ENCODE peak calls at places on chromosome 3, in nine cellular contexts. One of them, this sample, is unnamed.

GRCh38 chr3:20128378-20128777 is 57.6 kb downstream of the SGO1 start:
- DNase-seq in bronchial epithelial cell: no peak
- DNase-seq in fibroblast of lung: no peak
- DNase-seq in pancreas: no peak
- DNase-seq in osteocyte: no peak
- DNase-seq in HFF-Myc: no peak
- DNase-seq in omental fat pad: no peak
- DNase-seq in CD8-positive, alpha-beta T cell: no peak
- DNase-seq in left ventricle myocardium inferior: no peak
- DNase-seq in this sample: no peak

GRCh38 chr3:129245141-129245540 is 4.3 kb upstream of the COPG1 start:
- DNase-seq in bronchial epithelial cell: peak; percentile 81
- DNase-seq in fibroblast of lung: no peak
- DNase-seq in pancreas: no peak
- DNase-seq in osteocyte: no peak
- DNase-seq in HFF-Myc: no peak
- DNase-seq in omental fat pad: no peak
- DNase-seq in CD8-positive, alpha-beta T cell: no peak
- DNase-seq in left ventricle myocardium inferior: no peak
- DNase-seq in this sample: no peak

GRCh38 chr3:56773588-56774330 is 28.0 kb downstream of the ARHGEF3 start:
- DNase-seq in bronchial epithelial cell: no peak
- DNase-seq in fibroblast of lung: no peak
- DNase-seq in pancreas: no peak
- DNase-seq in osteocyte: no peak
- DNase-seq in HFF-Myc: no peak
- DNase-seq in omental fat pad: no peak
- DNase-seq in CD8-positive, alpha-beta T cell: no peak
- DNase-seq in left ventricle myocardium inferior: no peak
- DNase-seq in this sample: no peak

GRCh38 chr3:16534914-16535301 is 21.4 kb upstream of the RFTN1 start:
- DNase-seq in bronchial epithelial cell: no peak
- DNase-seq in fibroblast of lung: no peak
- DNase-seq in pancreas: no peak
- DNase-seq in osteocyte: no peak
- DNase-seq in HFF-Myc: no peak
- DNase-seq in omental fat pad: no peak
- DNase-seq in CD8-positive, alpha-beta T cell: no peak
- DNase-seq in left ventricle myocardium inferior: no peak
- DNase-seq in this sample: no peak

GRCh38 chr3:27596920-27597319 is 112.7 kb upstream of the SLC4A7 start:
- DNase-seq in bronchial epithelial cell: no peak
- DNase-seq in fibroblast of lung: peak; percentile 74
- DNase-seq in pancreas: no peak
- DNase-seq in osteocyte: no peak
- DNase-seq in HFF-Myc: no peak
- DNase-seq in omental fat pad: no peak
- DNase-seq in CD8-positive, alpha-beta T cell: no peak
- DNase-seq in left ventricle myocardium inferior: no peak
- DNase-seq in this sample: no peak

GRCh38 chr3:156599475-156599874 is 44.6 kb upstream of the SSR3 start:
- DNase-seq in bronchial epithelial cell: no peak
- DNase-seq in fibroblast of lung: no peak
- DNase-seq in pancreas: no peak
- DNase-seq in osteocyte: no peak
- DNase-seq in HFF-Myc: no peak
- DNase-seq in omental fat pad: no peak
- DNase-seq in CD8-positive, alpha-beta T cell: no peak
- DNase-seq in left ventricle myocardium inferior: no peak
- DNase-seq in this sample: no peak

GRCh38 chr3:170966495-170966894 is 58.1 kb upstream of the EIF5A2 start:
- DNase-seq in bronchial epithelial cell: no peak
- DNase-seq in fibroblast of lung: peak; percentile 15
- DNase-seq in pancreas: no peak
- DNase-seq in osteocyte: no peak
- DNase-seq in HFF-Myc: no peak
- DNase-seq in omental fat pad: no peak
- DNase-seq in CD8-positive, alpha-beta T cell: no peak
- DNase-seq in left ventricle myocardium inferior: no peak
- DNase-seq in this sample: no peak

GRCh38 chr3:8143186-8143585 is 358.4 kb upstream of the LMCD1 start:
- DNase-seq in bronchial epithelial cell: peak; percentile 60
- DNase-seq in fibroblast of lung: peak; percentile 6
- DNase-seq in pancreas: no peak
- DNase-seq in osteocyte: no peak
- DNase-seq in HFF-Myc: no peak
- DNase-seq in omental fat pad: no peak
- DNase-seq in CD8-positive, alpha-beta T cell: no peak
- DNase-seq in left ventricle myocardium inferior: no peak
- DNase-seq in this sample: no peak

GRCh38 chr3:133393204-133393603 is 6.7 kb upstream of the BFSP2 start:
- DNase-seq in bronchial epithelial cell: peak; percentile 46
- DNase-seq in fibroblast of lung: no peak
- DNase-seq in pancreas: no peak
- DNase-seq in osteocyte: no peak
- DNase-seq in HFF-Myc: no peak
- DNase-seq in omental fat pad: no peak
- DNase-seq in CD8-positive, alpha-beta T cell: no peak
- DNase-seq in left ventricle myocardium inferior: no peak
- DNase-seq in this sample: no peak

GRCh38 chr3:176796371-176796770 is 400.9 kb downstream of the TBL1XR1 start:
- DNase-seq in bronchial epithelial cell: peak; percentile 34
- DNase-seq in fibroblast of lung: peak; percentile 79
- DNase-seq in pancreas: no peak
- DNase-seq in osteocyte: no peak
- DNase-seq in HFF-Myc: no peak
- DNase-seq in omental fat pad: no peak
- DNase-seq in CD8-positive, alpha-beta T cell: no peak
- DNase-seq in left ventricle myocardium inferior: no peak
- DNase-seq in this sample: no peak

GRCh38 chr3:160754371-160754854 is 1.6 kb upstream of the PPM1L start:
- DNase-seq in bronchial epithelial cell: peak; percentile 42
- DNase-seq in fibroblast of lung: peak; percentile 60
- DNase-seq in pancreas: peak; percentile 39
- DNase-seq in osteocyte: no peak
- DNase-seq in HFF-Myc: no peak
- DNase-seq in omental fat pad: no peak
- DNase-seq in CD8-positive, alpha-beta T cell: peak; percentile 1
- DNase-seq in left ventricle myocardium inferior: peak; percentile 26
- DNase-seq in this sample: peak; percentile 71

GRCh38 chr3:4895848-4896247 is 83.4 kb upstream of the BHLHE40 start:
- DNase-seq in bronchial epithelial cell: no peak
- DNase-seq in fibroblast of lung: peak; percentile 56
- DNase-seq in pancreas: no peak
- DNase-seq in osteocyte: no peak
- DNase-seq in HFF-Myc: no peak
- DNase-seq in omental fat pad: no peak
- DNase-seq in CD8-positive, alpha-beta T cell: no peak
- DNase-seq in left ventricle myocardium inferior: no peak
- DNase-seq in this sample: no peak

GRCh38 chr3:14411166-14411526 is 8.7 kb downstream of the SLC6A6 start:
- DNase-seq in bronchial epithelial cell: no peak
- DNase-seq in fibroblast of lung: no peak
- DNase-seq in pancreas: no peak
- DNase-seq in osteocyte: no peak
- DNase-seq in HFF-Myc: no peak
- DNase-seq in omental fat pad: no peak
- DNase-seq in CD8-positive, alpha-beta T cell: no peak
- DNase-seq in left ventricle myocardium inferior: no peak
- DNase-seq in this sample: no peak

GRCh38 chr3:36649078-36649477 is 115.3 kb downstream of the DCLK3 start:
- DNase-seq in bronchial epithelial cell: no peak
- DNase-seq in fibroblast of lung: peak; percentile 29
- DNase-seq in pancreas: no peak
- DNase-seq in osteocyte: no peak
- DNase-seq in HFF-Myc: no peak
- DNase-seq in omental fat pad: no peak
- DNase-seq in CD8-positive, alpha-beta T cell: no peak
- DNase-seq in left ventricle myocardium inferior: no peak
- DNase-seq in this sample: no peak

GRCh38 chr3:103511891-103512290 is 1077.1 kb downstream of the ZPLD1 start:
- DNase-seq in bronchial epithelial cell: no peak
- DNase-seq in fibroblast of lung: peak; percentile 3
- DNase-seq in pancreas: no peak
- DNase-seq in osteocyte: no peak
- DNase-seq in HFF-Myc: no peak
- DNase-seq in omental fat pad: no peak
- DNase-seq in CD8-positive, alpha-beta T cell: no peak
- DNase-seq in left ventricle myocardium inferior: no peak
- DNase-seq in this sample: no peak

GRCh38 chr3:45583021-45583851 is 11.3 kb upstream of the LIMD1 start:
- DNase-seq in bronchial epithelial cell: no peak
- DNase-seq in fibroblast of lung: peak; percentile 33
- DNase-seq in pancreas: peak; percentile 40
- DNase-seq in osteocyte: no peak
- DNase-seq in HFF-Myc: no peak
- DNase-seq in omental fat pad: no peak
- DNase-seq in CD8-positive, alpha-beta T cell: no peak
- DNase-seq in left ventricle myocardium inferior: peak; percentile 82
- DNase-seq in this sample: no peak

GRCh38 chr3:171372694-171373093 is 87.5 kb downstream of the TNIK start:
- DNase-seq in bronchial epithelial cell: no peak
- DNase-seq in fibroblast of lung: peak; percentile 36
- DNase-seq in pancreas: no peak
- DNase-seq in osteocyte: no peak
- DNase-seq in HFF-Myc: no peak
- DNase-seq in omental fat pad: no peak
- DNase-seq in CD8-positive, alpha-beta T cell: no peak
- DNase-seq in left ventricle myocardium inferior: no peak
- DNase-seq in this sample: no peak

GRCh38 chr3:135982404-135982761 is 16.9 kb downstream of the PPP2R3A start:
- DNase-seq in bronchial epithelial cell: peak; percentile 61
- DNase-seq in fibroblast of lung: peak; percentile 59
- DNase-seq in pancreas: no peak
- DNase-seq in osteocyte: no peak
- DNase-seq in HFF-Myc: no peak
- DNase-seq in omental fat pad: no peak
- DNase-seq in CD8-positive, alpha-beta T cell: no peak
- DNase-seq in left ventricle myocardium inferior: no peak
- DNase-seq in this sample: no peak

GRCh38 chr3:176587089-176587488 is 610.2 kb downstream of the TBL1XR1 start:
- DNase-seq in bronchial epithelial cell: no peak
- DNase-seq in fibroblast of lung: no peak
- DNase-seq in pancreas: no peak
- DNase-seq in osteocyte: no peak
- DNase-seq in HFF-Myc: no peak
- DNase-seq in omental fat pad: no peak
- DNase-seq in CD8-positive, alpha-beta T cell: no peak
- DNase-seq in left ventricle myocardium inferior: no peak
- DNase-seq in this sample: no peak

GRCh38 chr3:20648294-20648693 is 462.3 kb upstream of the SGO1 start:
- DNase-seq in bronchial epithelial cell: peak; percentile 88
- DNase-seq in fibroblast of lung: peak; percentile 92
- DNase-seq in pancreas: no peak
- DNase-seq in osteocyte: no peak
- DNase-seq in HFF-Myc: peak; percentile 99
- DNase-seq in omental fat pad: no peak
- DNase-seq in CD8-positive, alpha-beta T cell: no peak
- DNase-seq in left ventricle myocardium inferior: no peak
- DNase-seq in this sample: no peak

GRCh38 chr3:171687998-171688397 is 122.3 kb downstream of the PLD1 start:
- DNase-seq in bronchial epithelial cell: no peak
- DNase-seq in fibroblast of lung: no peak
- DNase-seq in pancreas: no peak
- DNase-seq in osteocyte: no peak
- DNase-seq in HFF-Myc: no peak
- DNase-seq in omental fat pad: no peak
- DNase-seq in CD8-positive, alpha-beta T cell: no peak
- DNase-seq in left ventricle myocardium inferior: no peak
- DNase-seq in this sample: no peak

GRCh38 chr3:152524198-152525140 is 255.7 kb downstream of the MBNL1 start:
- DNase-seq in bronchial epithelial cell: peak; percentile 64
- DNase-seq in fibroblast of lung: peak; percentile 29
- DNase-seq in pancreas: no peak
- DNase-seq in osteocyte: no peak
- DNase-seq in HFF-Myc: peak; percentile 51
- DNase-seq in omental fat pad: peak; percentile 42
- DNase-seq in CD8-positive, alpha-beta T cell: peak; percentile 4
- DNase-seq in left ventricle myocardium inferior: no peak
- DNase-seq in this sample: no peak

DNA sequence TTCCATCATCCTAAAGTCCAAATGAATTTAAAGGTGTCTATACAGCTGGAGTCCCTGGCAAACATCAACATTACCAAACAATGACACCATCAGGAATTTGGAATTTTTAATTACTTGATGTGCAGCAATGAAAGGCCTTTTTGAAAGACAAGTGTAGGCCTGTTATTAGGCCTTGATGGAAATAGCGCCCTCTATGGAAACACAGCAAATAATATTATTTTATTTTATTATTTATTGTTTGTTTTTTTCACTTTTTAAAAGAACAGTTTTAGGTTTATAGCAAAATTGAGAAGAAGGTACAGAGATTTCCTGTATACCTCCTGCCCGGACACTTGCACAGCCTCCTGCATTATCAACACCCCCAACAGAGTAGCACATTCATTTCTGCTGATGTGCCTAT is 18.1 kb upstream of the OR5AC2 start:
- DNase-seq in bronchial epithelial cell: peak; percentile 17
- DNase-seq in fibroblast of lung: no peak
- DNase-seq in pancreas: no peak
- DNase-seq in osteocyte: no peak
- DNase-seq in HFF-Myc: no peak
- DNase-seq in omental fat pad: no peak
- DNase-seq in CD8-positive, alpha-beta T cell: no peak
- DNase-seq in left ventricle myocardium inferior: no peak
- DNase-seq in this sample: no peak
- TF ChIP-seq CTCF in bronchial epithelial cell: no peak
- TF ChIP-seq CTCF in fibroblast of lung: no peak
- TF ChIP-seq CTCF in pancreas: no peak
- TF ChIP-seq CTCF in osteocyte: no peak
- TF ChIP-seq CTCF in HFF-Myc: peak; percentile 24
- TF ChIP-seq CTCF in omental fat pad: no peak
- TF ChIP-seq CTCF in CD8-positive, alpha-beta T cell: no peak
- TF ChIP-seq CTCF in left ventricle myocardium inferior: no peak
- TF ChIP-seq CTCF in this sample: peak; percentile 46

GRCh38 chr3:109025896-109026295 is 72.2 kb upstream of the GUCA1C start:
- DNase-seq in bronchial epithelial cell: no peak
- DNase-seq in fibroblast of lung: peak; percentile 43
- DNase-seq in pancreas: no peak
- DNase-seq in osteocyte: no peak
- DNase-seq in HFF-Myc: no peak
- DNase-seq in omental fat pad: no peak
- DNase-seq in CD8-positive, alpha-beta T cell: no peak
- DNase-seq in left ventricle myocardium inferior: no peak
- DNase-seq in this sample: no peak
- TF ChIP-seq CTCF in bronchial epithelial cell: no peak
- TF ChIP-seq CTCF in fibroblast of lung: no peak
- TF ChIP-seq CTCF in pancreas: no peak
- TF ChIP-seq CTCF in osteocyte: no peak
- TF ChIP-seq CTCF in HFF-Myc: no peak
- TF ChIP-seq CTCF in omental fat pad: no peak
- TF ChIP-seq CTCF in CD8-positive, alpha-beta T cell: no peak
- TF ChIP-seq CTCF in left ventricle myocardium inferior: no peak
- TF ChIP-seq CTCF in this sample: no peak

GRCh38 chr3:119420196-119420595 is 43.2 kb downstream of the TMEM39A start:
- DNase-seq in bronchial epithelial cell: no peak
- DNase-seq in fibroblast of lung: no peak
- DNase-seq in pancreas: no peak
- DNase-seq in osteocyte: no peak
- DNase-seq in HFF-Myc: no peak
- DNase-seq in omental fat pad: no peak
- DNase-seq in CD8-positive, alpha-beta T cell: no peak
- DNase-seq in left ventricle myocardium inferior: no peak
- DNase-seq in this sample: no peak
- TF ChIP-seq CTCF in bronchial epithelial cell: peak; percentile 11
- TF ChIP-seq CTCF in fibroblast of lung: no peak
- TF ChIP-seq CTCF in pancreas: no peak
- TF ChIP-seq CTCF in osteocyte: peak; percentile 30
- TF ChIP-seq CTCF in HFF-Myc: peak; percentile 22
- TF ChIP-seq CTCF in omental fat pad: no peak
- TF ChIP-seq CTCF in CD8-positive, alpha-beta T cell: no peak
- TF ChIP-seq CTCF in left ventricle myocardium inferior: no peak
- TF ChIP-seq CTCF in this sample: peak; percentile 44

GRCh38 chr3:139323146-139323545 is 20.7 kb upstream of the MRPS22 start:
- DNase-seq in bronchial epithelial cell: no peak
- DNase-seq in fibroblast of lung: no peak
- DNase-seq in pancreas: no peak
- DNase-seq in osteocyte: no peak
- DNase-seq in HFF-Myc: no peak
- DNase-seq in omental fat pad: no peak
- DNase-seq in CD8-positive, alpha-beta T cell: no peak
- DNase-seq in left ventricle myocardium inferior: no peak
- DNase-seq in this sample: no peak
- TF ChIP-seq CTCF in bronchial epithelial cell: no peak
- TF ChIP-seq CTCF in fibroblast of lung: no peak
- TF ChIP-seq CTCF in pancreas: no peak
- TF ChIP-seq CTCF in osteocyte: no peak
- TF ChIP-seq CTCF in HFF-Myc: no peak
- TF ChIP-seq CTCF in omental fat pad: no peak
- TF ChIP-seq CTCF in CD8-positive, alpha-beta T cell: no peak
- TF ChIP-seq CTCF in left ventricle myocardium inferior: no peak
- TF ChIP-seq CTCF in this sample: no peak

This sample was measured in type B pancreatic cell.